ENCODE peak calls at places on chromosomes 2 and 18, in four cellular contexts. A, O, X and Z are unnamed samples.

GRCh38 chr2:197210450-197210849 is 100.1 kb downstream of the ANKRD44 start:
- DNase-seq in A (no peak), O (no peak), X (no peak), Z (no peak)

GRCh38 chr18:72871091-72871490 is 3.3 kb upstream of the NETO1 start:
- DNase-seq in A (no peak), O (peak; percentile 35), X (no peak), Z (no peak)

GRCh38 chr2:60843006-60843405 is 38.4 kb upstream of the REL start:
- DNase-seq in A (no peak), O (no peak), X (no peak), Z (no peak)

GRCh38 chr2:217614498-217614897 is 388.3 kb downstream of the TNS1 start:
- DNase-seq in A (no peak), O (no peak), X (no peak), Z (no peak)

GRCh38 chr18:26655614-26656400 is 107.5 kb upstream of the KCTD1 start:
- DNase-seq in A (peak; percentile 58), O (peak; percentile 29), X (no peak), Z (peak; percentile 53)

GRCh38 chr2:112885503-112885897 is 25.5 kb upstream of the IL37 start:
- DNase-seq in A (no peak), O (no peak), X (no peak), Z (no peak)

GRCh38 chr2:109020217-109020637 is 31.2 kb upstream of the EDAR start:
- DNase-seq in A (no peak), O (peak; percentile 58), X (no peak), Z (no peak)

GRCh38 chr18:40124107-40124506 is 1830.9 kb upstream of the PIK3C3 start:
- DNase-seq in A (no peak), O (peak; percentile 71), X (no peak), Z (no peak)

GRCh38 chr2:102753563-102754159 is 8.2 kb upstream of the TMEM182 start:
- DNase-seq in A (peak; percentile 14), O (peak; percentile 38), X (no peak), Z (no peak)

GRCh38 chr2:211766689-211767088 is 771.9 kb downstream of the ERBB4 start:
- DNase-seq in A (no peak), O (no peak), X (no peak), Z (no peak)

GRCh38 chr18:3873698-3874495 is 423.9 kb downstream of the TGIF1 start:
- DNase-seq in A (no peak), O (no peak), X (no peak), Z (no peak)

GRCh38 chr2:159265171-159265576 is 21.3 kb downstream of the WDSUB1 start:
- DNase-seq in A (no peak), O (peak; percentile 76), X (no peak), Z (no peak)

GRCh38 chr2:28624798-28625701 is 126.6 kb upstream of the PPP1CB start:
- DNase-seq in A (no peak), O (peak; percentile 58), X (peak; percentile 62), Z (no peak)

GRCh38 chr2:80548469-80548868 is 243.9 kb upstream of the LRRTM1 start:
- DNase-seq in A (no peak), O (no peak), X (no peak), Z (no peak)

GRCh38 chr2:201357216-201357615 is at the start of gene FLACC1:
- DNase-seq in A (no peak), O (peak; percentile 59), X (no peak), Z (no peak)

GRCh38 chr2:64423303-64423702 is 30.7 kb upstream of the LGALSL start:
- DNase-seq in A (no peak), O (no peak), X (no peak), Z (no peak)

GRCh38 chr2:27081984-27082772 is 3.8 kb downstream of the EMILIN1 start:
- DNase-seq in A (no peak), O (no peak), X (no peak), Z (no peak)

GRCh38 chr18:75008186-75008585 is 200.8 kb downstream of the PTGR3 start:
- DNase-seq in A (no peak), O (no peak), X (no peak), Z (no peak)

GRCh38 chr2:217742837-217743236 is 260.0 kb downstream of the TNS1 start:
- DNase-seq in A (no peak), O (no peak), X (no peak), Z (peak; percentile 13)

GRCh38 chr18:10514621-10515020 is 11.2 kb upstream of the NAPG start:
- DNase-seq in A (no peak), O (no peak), X (no peak), Z (no peak)

GRCh38 chr2:164538250-164538866 is 82.9 kb downstream of the GRB14 start:
- DNase-seq in A (no peak), O (no peak), X (no peak), Z (no peak)

GRCh38 chr2:45616663-45617411 is 5.8 kb upstream of the SRBD1 start:
- DNase-seq in A (no peak), O (peak; percentile 65), X (no peak), Z (no peak)

GRCh38 chr2:28638102-28638501 is 113.5 kb upstream of the PPP1CB start:
- DNase-seq in A (no peak), O (no peak), X (no peak), Z (no peak)

GRCh38 chr2:100321881-100322820 is at the start of gene LONRF2:
- DNase-seq in A (peak; percentile 28), O (peak; percentile 27), X (no peak), Z (peak; percentile 63)

GRCh38 chr2:11097038-11097720 is 58.1 kb upstream of the SLC66A3 start:
- DNase-seq in A (no peak), O (peak; percentile 72), X (no peak), Z (no peak)

GRCh38 chr2:183244300-183244849 is 120.1 kb downstream of the NUP35 start:
- DNase-seq in A (no peak), O (no peak), X (no peak), Z (no peak)
- TF ChIP-seq CTCF in A (no peak), O (no peak), X (no peak), Z (no peak)

GRCh38 chr18:47775961-47776360 is 154.5 kb downstream of the SMAD2 start:
- DNase-seq in A (no peak), O (no peak), X (no peak), Z (no peak)
- TF ChIP-seq CTCF in A (no peak), O (no peak), X (no peak), Z (no peak)

GRCh38 chr2:216139884-216140283 is 30.7 kb downstream of the XRCC5 start:
- DNase-seq in A (peak; percentile 18), O (no peak), X (no peak), Z (no peak)
- TF ChIP-seq CTCF in A (peak; percentile 29), O (peak; percentile 13), X (peak; percentile 59), Z (peak; percentile 16)

GRCh38 chr2:69638630-69639029 is 4.9 kb downstream of the AAK1 start:
- DNase-seq in A (no peak), O (no peak), X (no peak), Z (no peak)

GRCh38 chr2:69637923-69638322 is 5.6 kb downstream of the AAK1 start:
- DNase-seq in A (no peak), O (no peak), X (no peak), Z (no peak)

GRCh38 chr2:69636395-69636794 is 7.1 kb downstream of the AAK1 start:
- DNase-seq in A (no peak), O (no peak), X (no peak), Z (no peak)

GRCh38 chr2:69641887-69642708 is 1.4 kb downstream of the AAK1 start:
- DNase-seq in A (no peak), O (no peak), X (no peak), Z (no peak)

DNA sequence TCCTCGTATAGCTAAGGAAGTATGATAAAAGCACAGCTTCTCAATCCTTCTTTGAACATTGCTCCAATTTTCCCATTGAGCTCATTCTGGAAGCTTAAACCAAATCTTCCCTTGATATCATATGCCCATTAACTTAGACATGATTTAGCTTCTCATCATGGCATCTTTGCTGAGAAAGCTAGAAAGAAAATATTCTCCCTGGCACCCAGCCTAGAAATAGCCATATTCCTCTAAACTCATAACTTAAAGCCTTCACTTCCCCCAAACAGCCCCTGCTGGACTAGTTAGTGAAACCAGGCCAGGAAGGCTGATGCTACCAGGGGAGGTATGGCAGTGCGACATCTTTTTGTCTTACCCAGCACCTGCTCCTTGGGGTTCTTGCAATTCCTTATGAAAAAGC is 4.3 kb downstream of the AAK1 start:
- DNase-seq in A (no peak), O (no peak), X (no peak), Z (no peak)
- TF ChIP-seq CTCF in A (no peak), O (no peak), X (no peak), Z (no peak)